ENCODE peak calls at places on chromosomes 4 and X, in six cellular contexts. Z is bronchial epithelial cell, T is K562, K is kidney epithelial cell, Q is aorta, U is transverse colon. R is an unnamed sample.

GRCh38 chr4:177239878-177240277 is 69.8 kb upstream of the NEIL3 start:
- DNase-seq in U (no peak), K (no peak), Q (no peak), Z (no peak), T (no peak), R (no peak)

GRCh38 chrX:30327762-30328161 is 18.6 kb upstream of the NR0B1 start:
- DNase-seq in K (no peak), T (no peak), Q (no peak), Z (no peak), U (no peak), R (no peak)

GRCh38 chrX:84441143-84441542 is 61.1 kb downstream of the HDX start:
- DNase-seq in U (no peak), T (no peak), K (no peak), Q (no peak), Z (peak), R (no peak)

GRCh38 chrX:23592741-23593140 is 74.6 kb upstream of the PRDX4 start:
- DNase-seq in Z (no peak), Q (no peak), T (no peak), K (no peak), U (no peak), R (no peak)

GRCh38 chrX:50114113-50114512 is 86.7 kb downstream of the AKAP4 start:
- DNase-seq in U (no peak), K (no peak), T (no peak), Q (no peak), Z (no peak), R (no peak)

GRCh38 chrX:129637217-129638109 is 17.3 kb downstream of the APLN start:
- DNase-seq in T (peak), Q (peak), Z (peak), U (peak), K (no peak), R (peak)

GRCh38 chrX:116276191-116276700 is 105.7 kb downstream of the AGTR2 start:
- DNase-seq in K (no peak), T (no peak), U (no peak), Z (no peak), Q (no peak), R (no peak)

GRCh38 chrX:94908171-94908570 is 1234.2 kb downstream of the FAM133A start:
- DNase-seq in Q (no peak), T (no peak), K (no peak), U (no peak), Z (no peak), R (no peak)

GRCh38 chr4:74047152-74047551 is 8.7 kb upstream of the CXCL3 start:
- DNase-seq in Z (no peak), Q (no peak), K (no peak), T (no peak), U (no peak), R (no peak)

GRCh38 chr4:84780719-84781118 is 185.8 kb downstream of the WDFY3 start:
- DNase-seq in T (no peak), U (no peak), K (no peak), Q (no peak), Z (no peak), R (no peak)

GRCh38 chr4:25813705-25814104 is 49.1 kb downstream of the SEL1L3 start:
- DNase-seq in T (no peak), U (no peak), K (peak), Z (peak), Q (no peak), R (no peak)

GRCh38 chrX:47202877-47203276 is 9.2 kb downstream of the UBA1 start:
- DNase-seq in Q (peak), K (no peak), Z (no peak), U (no peak), T (no peak), R (no peak)

GRCh38 chr4:168589154-168589553 is 92.3 kb downstream of the PALLD start:
- DNase-seq in U (no peak), K (peak), T (no peak), Q (no peak), Z (peak), R (peak)

GRCh38 chr4:156146581-156146980 is 192.9 kb upstream of the CTSO start:
- DNase-seq in K (no peak), U (no peak), Q (no peak), T (no peak), Z (no peak), R (no peak)

GRCh38 chrX:18886005-18886343 is 97.9 kb downstream of the PHKA2 start:
- DNase-seq in T (no peak), K (no peak), U (no peak), Q (no peak), Z (no peak), R (no peak)

GRCh38 chrX:130171446-130172126 is at the start of gene RAB33A:
- DNase-seq in Z (no peak), Q (peak), K (no peak), T (no peak), U (peak), R (no peak)

GRCh38 chr4:31204895-31205294 is 484.7 kb downstream of the PCDH7 start:
- DNase-seq in Z (no peak), T (no peak), U (no peak), K (no peak), Q (no peak), R (no peak)

GRCh38 chr4:39613093-39613656 is 25.5 kb downstream of the SMIM14 start:
- DNase-seq in Z (peak), T (no peak), Q (no peak), U (no peak), K (no peak), R (no peak)

GRCh38 chr4:153950100-153950979 is 161.5 kb upstream of the SFRP2 start:
- DNase-seq in T (no peak), U (peak), K (peak), Q (no peak), Z (no peak), R (no peak)

GRCh38 chr4:112861378-112862317 is 187.8 kb upstream of the ANK2 start:
- DNase-seq in Z (no peak), Q (no peak), T (no peak), U (no peak), K (no peak), R (no peak)

GRCh38 chrX:39174761-39175417 is 373.6 kb downstream of the MID1IP1 start:
- DNase-seq in U (peak), T (no peak), K (no peak), Q (peak), Z (no peak), R (peak)

GRCh38 chr4:4921077-4921476 is 61.6 kb downstream of the MSX1 start:
- DNase-seq in Q (no peak), U (no peak), K (no peak), Z (no peak), T (no peak), R (no peak)

GRCh38 chrX:101932249-101932570 is 383 bp upstream of the ZMAT1 start:
- DNase-seq in Q (no peak), U (no peak), K (no peak), T (no peak), Z (no peak), R (no peak)
- H3K4me3 ChIP-seq in Q (no peak), U (peak), K (peak), T (peak), Z (peak), R (no peak)

GRCh38 chr4:67875011-67875410 is 8.8 kb downstream of the TMPRSS11D start:
- DNase-seq in Q (no peak), U (no peak), T (no peak), Z (no peak), K (no peak), R (no peak)
- H3K4me3 ChIP-seq in Q (no peak), U (no peak), T (no peak), Z (no peak), K (no peak), R (no peak)

DNA sequence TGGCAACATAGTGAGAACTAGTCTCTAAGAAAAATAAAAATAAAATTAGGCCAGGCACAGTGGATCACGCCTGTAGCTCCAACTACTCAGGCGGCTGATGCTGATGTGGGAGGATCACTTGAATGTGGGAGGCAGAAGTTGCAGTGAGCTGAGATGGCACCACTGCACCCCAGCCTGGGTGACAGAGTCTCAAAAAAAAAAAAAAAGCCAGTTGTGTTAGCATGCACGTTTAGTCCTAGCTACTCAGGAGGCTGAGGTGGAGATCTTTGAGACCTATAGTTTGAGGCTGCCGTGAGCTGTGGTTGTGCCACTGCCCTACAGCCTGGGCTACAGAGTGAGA is 2.5 kb downstream of the DCK start:
- DNase-seq in K (no peak), T (no peak), U (no peak), Z (no peak), Q (no peak), R (no peak)
- H3K4me3 ChIP-seq in K (no peak), T (peak), U (no peak), Z (no peak), Q (no peak), R (no peak)

DNA sequence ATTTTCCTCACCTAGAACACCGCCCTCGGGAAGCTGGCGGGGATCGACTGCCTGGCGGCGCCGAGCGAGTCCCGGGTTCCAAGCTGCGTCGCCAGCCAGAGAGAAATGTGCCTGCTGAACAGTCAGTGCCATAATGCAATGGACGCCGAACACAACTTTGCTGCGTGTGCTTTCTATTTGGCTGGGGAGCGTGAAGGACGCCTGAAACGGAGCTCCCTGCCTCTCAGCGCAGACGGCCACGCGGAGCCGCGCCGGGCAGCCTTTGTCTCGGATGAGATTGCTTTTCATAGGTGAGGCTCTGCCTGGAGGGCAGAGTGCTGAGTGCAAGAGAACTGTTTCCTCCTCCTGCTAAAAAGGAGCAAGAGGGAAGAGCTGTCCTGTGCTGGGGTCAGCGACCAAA is 107.7 kb upstream of the BCOR start:
- DNase-seq in K (no peak), Q (no peak), Z (no peak), U (no peak), T (no peak), R (no peak)
- H3K4me3 ChIP-seq in K (no peak), Q (no peak), Z (no peak), U (no peak), T (no peak), R (no peak)

R was measured in prostate gland.